ENCODE peak calls at places on chromosomes 12 and 14, in four cellular contexts. E, K, T and L are unnamed samples.

GRCh38 chr14:73712071-73712506 is 2.1 kb downstream of the PNMA1 start:
- DNase-seq in E (no peak), K (no peak), T (no peak), L (no peak)

GRCh38 chr12:57793920-57794319 is 11.3 kb downstream of the TSFM start:
- DNase-seq in E (no peak), K (no peak), T (no peak), L (no peak)

GRCh38 chr12:50981319-50982239 is 29.2 kb downstream of the HIGD1C start:
- DNase-seq in E (no peak), K (peak), T (no peak), L (peak)

GRCh38 chr12:3273409-3273853 is 196.3 kb downstream of the TSPAN9 start:
- DNase-seq in E (peak), K (no peak), T (no peak), L (no peak)

GRCh38 chr14:24289649-24290283 is 9.8 kb downstream of the DHRS1 start:
- DNase-seq in E (no peak), K (no peak), T (no peak), L (no peak)

GRCh38 chr14:100375273-100375962 is 52.3 kb downstream of the SLC25A47 start:
- DNase-seq in E (peak), K (peak), T (no peak), L (peak)

GRCh38 chr14:105537580-105538474 is 11.4 kb downstream of the TMEM121 start:
- DNase-seq in E (no peak), K (peak), T (no peak), L (no peak)

GRCh38 chr12:72075401-72075800 is 136.8 kb downstream of the TPH2 start:
- DNase-seq in E (no peak), K (no peak), T (no peak), L (no peak)

GRCh38 chr14:61561657-61562276 is 133.5 kb upstream of the HIF1A start:
- DNase-seq in E (peak), K (peak), T (no peak), L (peak)

GRCh38 chr12:115437061-115437567 is 753.1 kb upstream of the TBX3 start:
- DNase-seq in E (no peak), K (no peak), T (no peak), L (peak)

GRCh38 chr12:88172844-88173407 is 30.8 kb downstream of the TMTC3 start:
- DNase-seq in E (no peak), K (no peak), T (no peak), L (no peak)

GRCh38 chr14:36057452-36058142 is 118.9 kb downstream of the PTCSC3 start:
- DNase-seq in E (peak), K (no peak), T (no peak), L (no peak)

GRCh38 chr14:92316937-92317336 is 6.0 kb upstream of the SLC24A4 start:
- DNase-seq in E (peak), K (no peak), T (no peak), L (no peak)

GRCh38 chr12:64273527-64274403 is 51.7 kb upstream of the KICS2 start:
- DNase-seq in E (peak), K (no peak), T (no peak), L (peak)

GRCh38 chr14:68444449-68445168 is 348.3 kb downstream of the ZFP36L1 start:
- DNase-seq in E (no peak), K (no peak), T (no peak), L (peak)
- TF ChIP-seq TCF7L2 in E (peak), K (no peak), T (no peak), L (no peak)

GRCh38 chr12:108832208-108832607 is 25.2 kb downstream of the SSH1 start:
- DNase-seq in E (no peak), K (no peak), T (no peak), L (no peak)

GRCh38 chr12:108833757-108834472 is 23.5 kb downstream of the SSH1 start:
- DNase-seq in E (no peak), K (no peak), T (no peak), L (no peak)

GRCh38 chr12:108833355-108833733 is 24.0 kb downstream of the SSH1 start:
- DNase-seq in E (peak), K (no peak), T (no peak), L (no peak)

GRCh38 chr12:108831309-108831991 is 25.9 kb downstream of the SSH1 start:
- DNase-seq in E (no peak), K (no peak), T (no peak), L (no peak)

GRCh38 chr12:108832730-108833354 is 24.5 kb downstream of the SSH1 start:
- DNase-seq in E (no peak), K (no peak), T (no peak), L (no peak)
- TF ChIP-seq TCF7L2 in E (no peak), K (no peak), T (no peak), L (no peak)

GRCh38 chr14:71139058-71139946 is 232.0 kb downstream of the PCNX1 start:
- DNase-seq in E (peak), K (peak), T (no peak), L (peak)

GRCh38 chr14:71142375-71143038 is 235.2 kb downstream of the PCNX1 start:
- DNase-seq in E (no peak), K (no peak), T (no peak), L (no peak)

GRCh38 chr14:71138236-71139057 is 231.2 kb downstream of the PCNX1 start:
- DNase-seq in E (no peak), K (no peak), T (no peak), L (no peak)

GRCh38 chr14:71141701-71142374 is 234.6 kb downstream of the PCNX1 start:
- DNase-seq in E (no peak), K (no peak), T (no peak), L (no peak)

GRCh38 chr14:71140157-71140556 is 232.9 kb downstream of the PCNX1 start:
- DNase-seq in E (no peak), K (no peak), T (no peak), L (no peak)
- TF ChIP-seq TCF7L2 in E (no peak), K (no peak), T (no peak), L (no peak)

DNA sequence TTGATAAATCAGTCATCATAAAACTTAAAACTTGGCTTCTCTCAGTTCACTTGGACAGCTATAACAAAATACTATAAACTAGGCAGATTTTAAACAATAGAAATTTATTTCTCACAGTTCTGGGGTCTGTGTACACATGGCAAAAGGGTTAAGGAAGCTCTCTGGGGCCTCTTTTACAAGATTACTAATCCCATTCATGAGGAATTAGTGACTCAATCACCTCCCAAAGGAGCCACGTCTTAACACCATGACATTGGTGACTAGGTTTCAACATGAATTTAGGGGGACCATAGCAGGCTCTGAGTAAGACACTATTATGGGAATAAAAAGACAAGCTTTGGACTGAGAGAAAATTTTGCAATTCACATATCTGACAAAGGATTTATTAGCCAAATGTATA is 436.5 kb downstream of the PDZRN4 start:
- DNase-seq in E (no peak), K (no peak), T (no peak), L (no peak)
- TF ChIP-seq TCF7L2 in E (no peak), K (no peak), T (no peak), L (no peak)

DNA sequence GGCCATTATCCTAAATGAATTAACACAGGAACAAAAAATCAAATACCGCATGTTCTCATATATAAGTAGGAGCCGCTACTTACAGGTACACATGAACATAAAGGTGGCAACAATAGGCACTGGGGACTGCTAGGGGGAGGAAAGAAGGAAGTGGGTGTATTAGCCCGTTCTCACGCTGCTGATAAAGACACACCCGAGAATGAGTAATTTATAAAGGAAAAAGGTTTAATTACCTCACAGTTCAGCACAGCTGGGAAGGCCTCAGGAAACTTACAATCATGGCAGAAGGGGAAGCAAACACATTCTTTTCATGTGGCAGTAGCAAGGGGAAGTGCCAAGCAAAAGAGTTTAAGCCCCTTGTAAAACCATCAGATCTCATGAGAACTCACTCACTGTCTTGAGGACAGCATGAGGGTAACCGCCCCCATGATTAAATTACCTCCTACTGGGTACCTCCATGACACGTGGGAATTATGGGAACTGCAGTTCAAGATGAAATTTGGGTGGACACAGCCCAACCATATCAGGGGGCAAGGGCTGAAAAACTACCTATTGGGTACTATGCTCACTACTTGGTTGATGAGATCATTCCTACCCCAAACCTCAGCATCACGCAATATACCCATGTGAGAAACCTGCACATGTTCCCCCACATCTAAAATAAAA is 16.4 kb upstream of the MIA2 start:
- DNase-seq in E (peak), K (no peak), T (no peak), L (no peak)
- TF ChIP-seq TCF7L2 in E (no peak), K (no peak), T (no peak), L (no peak)

GRCh38 chr12:131675126-131676080 is 35.5 kb upstream of the SFSWAP start:
- DNase-seq in E (no peak), K (no peak), T (no peak), L (no peak)

GRCh38 chr12:131672311-131672940 is 38.5 kb upstream of the SFSWAP start:
- DNase-seq in E (no peak), K (no peak), T (no peak), L (no peak)

GRCh38 chr12:131672941-131673330 is 38.0 kb upstream of the SFSWAP start:
- DNase-seq in E (no peak), K (no peak), T (no peak), L (no peak)

GRCh38 chr12:131673519-131674265 is 37.2 kb upstream of the SFSWAP start:
- DNase-seq in E (no peak), K (no peak), T (no peak), L (no peak)

GRCh38 chr12:131674373-131674772 is 36.5 kb upstream of the SFSWAP start:
- DNase-seq in E (no peak), K (no peak), T (no peak), L (no peak)
- TF ChIP-seq TCF7L2 in E (no peak), K (no peak), T (no peak), L (no peak)

GRCh38 chr12:127035011-127035879 is 1231.7 kb upstream of the TMEM132C start:
- DNase-seq in E (no peak), K (no peak), T (no peak), L (no peak)
- TF ChIP-seq TCF7L2 in E (no peak), K (no peak), T (no peak), L (no peak)

DNA sequence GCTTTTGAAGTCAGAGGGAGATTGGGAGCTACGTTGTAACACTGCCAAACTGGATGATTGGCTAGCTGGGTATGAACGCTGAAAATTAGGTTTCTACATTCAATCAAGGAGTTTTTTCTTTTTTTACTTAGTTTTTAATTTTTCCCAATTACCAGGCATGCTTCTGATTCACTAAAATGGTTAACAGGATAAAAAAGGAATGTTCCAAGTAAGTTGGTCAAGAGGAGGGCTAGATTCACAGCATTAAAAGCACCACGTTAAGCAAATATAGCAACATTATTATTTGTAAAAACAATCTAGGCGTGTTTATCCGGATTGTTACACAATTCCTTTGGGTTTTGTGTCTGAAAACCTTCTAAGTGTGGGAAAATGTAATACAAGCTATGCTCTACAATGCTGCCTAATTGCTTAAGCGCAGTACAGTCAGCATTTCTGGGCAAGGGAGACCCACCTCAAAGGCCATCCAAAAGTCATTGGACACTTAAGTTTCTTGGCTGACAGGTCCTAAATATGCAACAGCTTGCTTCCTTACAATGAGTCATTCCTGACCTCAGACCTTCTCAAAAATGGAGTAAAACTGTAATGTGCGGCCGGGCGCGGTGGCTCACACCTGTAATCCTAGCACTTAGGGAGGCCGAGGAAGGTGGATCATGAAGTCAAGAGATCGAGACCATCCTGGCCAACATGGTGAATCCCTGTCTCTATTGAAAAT is 1.2 kb downstream of the RPLP0 start:
- DNase-seq in E (no peak), K (no peak), T (no peak), L (no peak)
- TF ChIP-seq TCF7L2 in E (no peak), K (no peak), T (no peak), L (no peak)